ENCODE peak calls at places on chromosomes 2 and 18, in five cellular contexts. U is endothelial cell of umbilical vein, Y is PC-3, F is kidney, I is HepG2. J is an unnamed sample.

GRCh38 chr18:40355701-40356100 is 1599.3 kb upstream of the PIK3C3 start:
- DNase-seq in Y (peak), U (no peak), F (no peak), I (no peak), J (no peak)

GRCh38 chr2:113192459-113193100 is 18.8 kb downstream of the PSD4 start:
- DNase-seq in Y (no peak), F (no peak), I (no peak), U (no peak), J (no peak)

GRCh38 chr18:12092398-12093229 is 1.0 kb upstream of the ANKRD62 start:
- DNase-seq in F (peak), I (peak), Y (peak), U (no peak), J (peak)

GRCh38 chr2:121189656-121190381 is 95.2 kb downstream of the TFCP2L1 start:
- DNase-seq in F (no peak), Y (no peak), U (no peak), I (no peak), J (peak)

GRCh38 chr2:152489364-152489763 is 154.4 kb downstream of the FMNL2 start:
- DNase-seq in U (no peak), Y (no peak), I (no peak), F (no peak), J (no peak)

GRCh38 chr2:68796306-68796905 is 61.8 kb downstream of the ARHGAP25 start:
- DNase-seq in U (peak), F (no peak), I (no peak), Y (peak), J (peak)

GRCh38 chr2:37326285-37326684 is 1.7 kb upstream of the PRKD3 start:
- DNase-seq in U (peak), Y (peak), F (no peak), I (no peak), J (no peak)

GRCh38 chr2:233766416-233766815 is 6.3 kb downstream of the UGT1A1 start:
- DNase-seq in Y (no peak), I (no peak), U (no peak), F (no peak), J (no peak)

GRCh38 chr2:212147921-212148513 is 390.6 kb downstream of the ERBB4 start:
- DNase-seq in U (peak), Y (peak), I (peak), F (no peak), J (peak)

GRCh38 chr2:229641676-229642075 is 72.7 kb downstream of the DNER start:
- DNase-seq in U (no peak), I (no peak), F (no peak), Y (no peak), J (no peak)

GRCh38 chr2:7648381-7648780 is 731.2 kb downstream of the RNF144A start:
- DNase-seq in F (no peak), Y (no peak), I (no peak), U (no peak), J (no peak)

GRCh38 chr18:36120297-36120696 is 8.8 kb downstream of the SLC39A6 start:
- DNase-seq in U (no peak), F (no peak), I (no peak), Y (no peak), J (no peak)

GRCh38 chr2:229408356-229408755 is 137.3 kb upstream of the PID1 start:
- DNase-seq in Y (peak), I (peak), F (no peak), U (peak), J (no peak)

GRCh38 chr18:70931942-70932814 is 643.3 kb downstream of the SOCS6 start:
- DNase-seq in I (peak), F (no peak), Y (peak), U (peak), J (peak)

GRCh38 chr18:9985641-9986040 is 71.8 kb downstream of the VAPA start:
- DNase-seq in Y (no peak), F (no peak), U (no peak), I (no peak), J (no peak)

GRCh38 chr2:161415041-161415440 is 1.1 kb upstream of the TBR1 start:
- DNase-seq in I (no peak), U (no peak), F (no peak), Y (peak), J (no peak)

GRCh38 chr18:57519668-57520424 is 66.7 kb downstream of the FECH start:
- DNase-seq in Y (no peak), F (no peak), U (no peak), I (no peak), J (no peak)

GRCh38 chr2:88950010-88950409 is 258.5 kb downstream of the RPIA start:
- DNase-seq in Y (peak), U (peak), I (peak), F (no peak), J (no peak)

GRCh38 chr2:70726947-70727725 is 40.9 kb downstream of the ADD2 start:
- DNase-seq in F (no peak), I (no peak), Y (peak), U (no peak), J (no peak)

GRCh38 chr2:208280933-208281332 is 14.9 kb downstream of the PIKFYVE start:
- DNase-seq in Y (peak), I (no peak), F (no peak), U (no peak), J (no peak)

DNA sequence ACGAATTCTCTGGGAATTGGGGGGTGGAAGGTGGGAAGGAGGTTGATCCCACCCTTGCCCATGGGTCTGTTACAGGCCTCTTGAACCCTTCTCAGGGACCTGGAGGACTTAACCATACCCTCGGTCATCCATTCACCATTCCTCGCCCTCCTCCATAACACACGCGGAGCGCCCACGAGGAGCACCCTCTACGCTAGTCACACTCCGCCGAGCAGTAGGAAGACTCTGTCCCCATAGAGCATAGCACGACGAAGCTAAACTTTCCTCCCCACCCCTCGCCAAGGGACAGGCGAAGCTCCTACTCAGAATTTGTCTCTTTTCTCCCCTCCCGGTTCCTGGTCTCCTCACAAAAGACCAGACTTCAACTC is 611 bp upstream of the ITSN2 start:
- DNase-seq in F (no peak), U (no peak), I (no peak), Y (no peak), J (peak)
- H3K9ac ChIP-seq in F (peak), U (peak), I (peak), Y (peak), J (peak)

DNA sequence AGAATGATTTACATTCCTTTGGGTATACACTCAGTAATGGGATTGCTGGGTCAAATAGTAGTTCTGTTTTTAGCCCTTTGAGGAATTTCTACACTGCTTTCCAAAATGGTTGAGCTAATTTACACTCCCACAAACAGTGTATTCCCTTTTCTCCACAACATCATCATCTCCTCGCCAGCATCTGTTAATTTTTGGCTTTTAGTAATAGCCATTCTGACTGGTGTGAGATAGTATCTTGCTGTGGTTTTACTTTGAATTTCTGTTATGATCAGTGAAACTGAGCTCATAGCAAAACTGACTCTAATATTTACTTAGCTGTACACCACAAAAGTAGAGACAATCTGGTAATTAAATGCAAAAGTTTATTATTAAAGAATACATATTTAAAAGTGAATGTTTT is 660.3 kb upstream of the SLC8A1 start:
- DNase-seq in I (no peak), U (no peak), Y (no peak), F (no peak), J (no peak)
- H3K4me3 ChIP-seq in I (no peak), U (no peak), Y (no peak), F (no peak), J (no peak)

GRCh38 chr2:101533611-101534601 is 59.0 kb upstream of the RFX8 start:
- DNase-seq in U (peak), I (no peak), F (no peak), Y (no peak), J (no peak)
- H3K27ac ChIP-seq in U (peak), I (no peak), F (no peak), Y (no peak), J (no peak)

DNA sequence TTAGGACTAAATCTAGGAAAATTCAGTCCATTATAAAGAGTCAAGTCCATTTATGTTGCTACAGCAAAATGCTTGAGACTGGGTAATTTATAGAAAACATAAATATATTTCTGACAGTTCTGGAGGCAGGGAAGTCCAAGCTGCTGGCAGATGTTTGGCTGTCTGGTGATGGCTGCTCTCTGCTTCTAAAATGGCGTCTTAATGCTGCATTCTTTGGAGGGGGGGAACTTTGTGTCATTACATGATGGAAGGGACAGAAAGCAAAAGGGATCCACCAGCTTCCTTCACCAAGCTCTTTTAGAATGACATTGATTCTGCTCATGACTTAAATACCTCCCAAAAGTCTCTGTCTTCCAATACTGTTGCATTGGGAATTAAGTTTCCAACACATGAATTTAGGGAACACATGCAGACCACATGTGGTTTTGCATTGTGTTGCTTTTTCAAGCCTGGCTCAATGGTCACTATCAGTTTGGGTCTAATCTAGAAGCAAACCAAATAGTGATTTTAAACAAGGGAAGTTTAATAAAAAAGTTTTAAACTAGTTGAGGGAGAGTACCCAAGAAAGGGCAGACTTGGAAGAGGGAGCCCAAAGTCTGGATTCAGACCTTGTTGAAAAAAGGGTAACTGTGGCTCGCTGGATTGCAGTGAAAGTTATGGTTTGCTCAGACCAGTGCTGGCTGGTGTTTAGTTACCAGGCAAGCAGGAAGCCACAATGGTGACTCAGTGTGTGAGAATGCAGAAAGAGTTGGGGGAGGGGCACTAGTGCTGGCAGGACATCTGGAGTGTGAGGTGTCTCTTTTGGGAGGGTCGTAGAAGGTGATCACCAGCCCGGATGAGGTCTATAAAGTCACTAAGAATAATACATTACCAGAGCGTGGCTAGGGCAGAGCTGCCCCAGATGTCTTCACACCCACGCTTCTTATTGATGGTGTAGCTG is 30.8 kb downstream of the C18orf54 start:
- DNase-seq in U (peak), F (no peak), Y (peak), I (peak), J (peak)
- H3K9ac ChIP-seq in U (peak), F (no peak), Y (peak), I (peak), J (no peak)

DNA sequence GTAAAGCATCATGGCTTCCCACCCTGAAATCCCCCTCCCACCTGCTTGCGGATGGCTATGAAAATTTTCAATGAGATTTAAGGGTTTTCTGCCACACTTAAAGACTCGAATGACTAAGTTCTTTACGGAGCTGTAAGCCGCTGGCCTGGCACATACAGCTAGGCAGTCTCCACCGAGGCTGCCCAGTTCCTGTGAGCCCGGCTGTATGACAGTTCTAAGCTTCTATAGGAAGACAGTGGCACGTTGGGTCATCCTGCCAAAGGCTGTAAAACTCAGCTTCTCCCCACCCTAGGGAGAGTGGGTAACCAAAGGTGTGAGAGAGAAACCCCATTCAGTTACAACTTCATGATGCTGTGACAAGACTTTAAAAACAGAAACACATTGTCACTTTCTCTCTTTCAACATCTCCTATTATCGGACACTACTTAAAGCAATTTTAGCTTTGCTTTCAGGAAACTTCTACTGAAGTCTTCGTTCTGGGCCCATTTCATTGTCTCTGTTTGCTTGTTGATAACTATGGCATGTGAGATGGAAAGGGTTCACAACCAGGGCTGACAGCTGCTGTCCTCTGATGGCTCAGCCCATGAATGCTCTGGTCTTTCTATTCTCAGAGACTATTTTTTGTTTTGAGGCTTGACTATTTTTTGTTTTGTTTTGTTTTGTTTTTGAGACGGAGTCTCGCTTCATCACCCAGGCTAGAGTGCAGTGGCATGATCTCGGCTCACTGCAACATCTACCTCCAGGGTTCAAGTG is 7.1 kb downstream of the CASP8 start:
- DNase-seq in I (no peak), Y (no peak), F (no peak), U (no peak), J (no peak)
- H3K4me3 ChIP-seq in I (no peak), Y (no peak), F (no peak), U (no peak), J (no peak)

J was measured in Karpas-422.